ENCODE peak calls at places on chromosomes 16 and 17, in four cellular contexts. B, K, J and G are unnamed samples.

GRCh38 chr17:66667491-66668030 is 167.4 kb upstream of the CACNG5 start:
- DNase-seq in B (no peak), K (no peak), J (no peak), G (no peak)

GRCh38 chr16:31718998-31719397 is 154.6 kb upstream of the ZNF267 start:
- DNase-seq in B (no peak), K (no peak), J (no peak), G (no peak)

GRCh38 chr16:3017806-3018506 is at the start of gene CLDN6:
- DNase-seq in B (no peak), K (no peak), J (peak), G (no peak)

GRCh38 chr16:68086336-68086821 is 1.2 kb downstream of the NFATC3 start:
- DNase-seq in B (peak), K (no peak), J (no peak), G (no peak)

GRCh38 chr16:84643180-84643583 is 5.1 kb upstream of the KLHL36 start:
- DNase-seq in B (no peak), K (no peak), J (no peak), G (peak)

GRCh38 chr16:85402910-85403692 is 210.0 kb upstream of the GSE1 start:
- DNase-seq in B (no peak), K (no peak), J (no peak), G (peak)

GRCh38 chr16:77306050-77306616 is 106.9 kb downstream of the SYCE1L start:
- DNase-seq in B (no peak), K (no peak), J (no peak), G (no peak)

GRCh38 chr16:24784121-24784520 is 54.7 kb downstream of the TNRC6A start:
- DNase-seq in B (no peak), K (no peak), J (no peak), G (no peak)

GRCh38 chr16:58269526-58269925 is 25.3 kb downstream of the PRSS54 start:
- DNase-seq in B (no peak), K (no peak), J (no peak), G (no peak)

GRCh38 chr16:22270525-22270924 is 26.7 kb upstream of the POLR3E start:
- DNase-seq in B (no peak), K (no peak), J (no peak), G (no peak)

GRCh38 chr17:18974407-18975149 is 22.6 kb downstream of the SLC5A10 start:
- DNase-seq in B (no peak), K (no peak), J (no peak), G (no peak)

GRCh38 chr16:73713817-73714495 is 582.7 kb upstream of the PSMD7 start:
- DNase-seq in B (peak), K (peak), J (peak), G (no peak)

GRCh38 chr17:27446569-27447301 is 9.5 kb upstream of the KSR1 start:
- DNase-seq in B (no peak), K (no peak), J (no peak), G (no peak)

GRCh38 chr16:53207810-53208752 is 153.3 kb downstream of the CHD9 start:
- DNase-seq in B (peak), K (peak), J (peak), G (no peak)

GRCh38 chr16:86576591-86577313 is 1.6 kb upstream of the FOXL1 start:
- DNase-seq in B (no peak), K (no peak), J (no peak), G (no peak)

GRCh38 chr17:13597723-13598347 is 3.9 kb downstream of the HS3ST3A1 start:
- DNase-seq in B (peak), K (peak), J (no peak), G (no peak)

GRCh38 chr16:2447920-2448583 is 11.9 kb upstream of the TEDC2 start:
- DNase-seq in B (no peak), K (no peak), J (no peak), G (no peak)

GRCh38 chr17:54439816-54440215 is 460.8 kb upstream of the TOM1L1 start:
- DNase-seq in B (no peak), K (no peak), J (no peak), G (no peak)

GRCh38 chr16:19771796-19772195 is 53.7 kb downstream of the IQCK start:
- DNase-seq in B (no peak), K (no peak), J (no peak), G (no peak)

GRCh38 chr17:65290616-65291015 is 153.4 kb downstream of the RGS9 start:
- DNase-seq in B (no peak), K (no peak), J (no peak), G (no peak)

GRCh38 chr17:65204001-65204400 is 66.8 kb downstream of the RGS9 start:
- DNase-seq in B (no peak), K (no peak), J (no peak), G (no peak)

GRCh38 chr17:63930951-63931575 is 1.1 kb downstream of the CD79B start:
- DNase-seq in B (no peak), K (no peak), J (no peak), G (peak)

GRCh38 chr17:57987582-57988300 is at the start of gene VEZF1:
- DNase-seq in B (peak), K (peak), J (no peak), G (peak)

GRCh38 chr17:44320066-44320465 is 4.6 kb downstream of the SLC25A39 start:
- DNase-seq in B (no peak), K (no peak), J (no peak), G (no peak)

GRCh38 chr17:58307468-58308172 is 21.0 kb downstream of the TSPOAP1 start:
- DNase-seq in B (no peak), K (no peak), J (no peak), G (no peak)

GRCh38 chr17:42843358-42843934 is 934 bp upstream of the AOC2 start:
- DNase-seq in B (peak), K (peak), J (peak), G (no peak)

GRCh38 chr17:81868674-81869220 is 2.4 kb downstream of the ARHGDIA start:
- DNase-seq in B (peak), K (peak), J (no peak), G (peak)

GRCh38 chr16:70571623-70572022 is 48.0 kb downstream of the SF3B3 start:
- DNase-seq in B (no peak), K (no peak), J (no peak), G (no peak)

GRCh38 chr17:56795098-56795497 is 38.6 kb downstream of the C17orf67 start:
- DNase-seq in B (no peak), K (no peak), J (no peak), G (no peak)

GRCh38 chr17:68089881-68090280 is 54.3 kb downstream of the KPNA2 start:
- DNase-seq in B (peak), K (peak), J (peak), G (no peak)

GRCh38 chr16:70805787-70806186 is 4.8 kb upstream of the VAC14 start:
- DNase-seq in B (no peak), K (no peak), J (no peak), G (no peak)

GRCh38 chr16:57889960-57890751 is 80.8 kb downstream of the CNGB1 start:
- DNase-seq in B (no peak), K (no peak), J (no peak), G (no peak)

GRCh38 chr16:89602952-89603590 is 10.4 kb upstream of the DPEP1 start:
- DNase-seq in B (no peak), K (no peak), J (no peak), G (peak)

GRCh38 chr16:74901606-74902005 is 83.3 kb downstream of the WDR59 start:
- DNase-seq in B (no peak), K (no peak), J (no peak), G (no peak)

GRCh38 chr17:40106760-40107265 is 6.4 kb upstream of the NR1D1 start:
- DNase-seq in B (no peak), K (no peak), J (no peak), G (no peak)

GRCh38 chr17:3962217-3963069 is 1.8 kb downstream of the ATP2A3 start:
- DNase-seq in B (no peak), K (no peak), J (no peak), G (no peak)

GRCh38 chr17:3959921-3960601 is 4.2 kb downstream of the ATP2A3 start:
- DNase-seq in B (no peak), K (no peak), J (no peak), G (no peak)

GRCh38 chr17:3960764-3961163 is 3.5 kb downstream of the ATP2A3 start:
- DNase-seq in B (no peak), K (no peak), J (no peak), G (no peak)

GRCh38 chr17:3963214-3964201 is 729 bp downstream of the ATP2A3 start:
- DNase-seq in B (no peak), K (no peak), J (no peak), G (peak)

GRCh38 chr17:3961564-3962047 is 2.6 kb downstream of the ATP2A3 start:
- DNase-seq in B (no peak), K (no peak), J (no peak), G (no peak)
- H3K4me3 ChIP-seq in B (no peak), K (no peak), J (no peak), G (no peak)

DNA sequence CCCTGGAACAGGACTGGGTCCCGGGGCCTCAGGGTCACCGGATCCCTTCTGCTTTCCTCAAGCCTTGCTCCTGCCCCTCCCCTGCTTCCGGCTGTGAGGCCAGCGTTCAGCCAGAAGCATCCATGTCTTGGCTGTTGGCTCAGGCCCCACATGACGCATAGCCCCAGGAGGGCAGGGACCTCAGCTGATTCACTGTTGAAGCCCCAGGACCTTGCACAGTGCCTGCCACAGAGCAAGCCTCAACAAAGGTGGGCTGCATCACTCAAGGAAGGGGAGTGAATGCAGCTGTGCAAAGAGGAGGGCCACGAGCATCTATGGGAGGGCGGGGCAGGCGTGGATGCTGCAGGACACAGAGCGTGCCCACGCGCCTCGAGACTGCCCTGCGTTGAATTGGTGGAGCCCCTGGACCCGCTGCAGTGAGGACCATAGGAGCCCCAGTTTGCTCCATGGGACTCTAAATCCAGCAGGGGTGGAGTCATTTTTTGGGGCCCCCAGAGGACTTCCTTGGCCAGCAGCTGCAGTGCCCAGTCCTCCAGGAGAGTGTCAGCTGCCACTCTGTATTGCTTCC is 28.2 kb upstream of the ITGA3 start:
- DNase-seq in B (peak), K (peak), J (no peak), G (peak)
- H3K4me3 ChIP-seq in B (peak), K (peak), J (peak), G (peak)

GRCh38 chr17:46772879-46773620 is 45.4 kb downstream of the WNT3 start:
- DNase-seq in B (no peak), K (no peak), J (no peak), G (no peak)
- H3K4me3 ChIP-seq in B (no peak), K (no peak), J (no peak), G (no peak)

DNA sequence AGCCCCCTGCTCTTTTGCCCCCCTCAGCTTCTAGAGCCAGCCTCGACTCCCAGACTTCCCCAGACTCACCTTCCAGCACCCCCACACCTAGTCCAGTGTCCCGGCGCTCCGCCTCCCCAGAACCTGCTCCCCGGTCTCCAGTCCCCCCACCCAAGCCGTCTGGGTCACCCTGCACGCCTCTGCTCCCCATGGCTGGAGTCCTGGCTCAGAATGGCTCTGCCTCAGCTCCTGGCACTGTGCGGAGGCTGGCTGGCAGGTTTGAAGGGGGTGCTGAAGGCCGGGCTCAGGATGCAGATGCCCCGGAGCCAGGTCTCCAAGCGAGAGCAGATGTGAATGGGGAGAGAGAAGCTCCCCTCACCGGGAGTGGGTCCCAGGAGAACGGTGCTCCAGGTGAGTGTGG is 2.2 kb downstream of the ARHGEF15 start:
- DNase-seq in B (no peak), K (no peak), J (no peak), G (no peak)
- H3K4me3 ChIP-seq in B (no peak), K (no peak), J (no peak), G (no peak)

GRCh38 chr16:4115941-4116327 is 308 bp downstream of the ADCY9 start:
- DNase-seq in B (no peak), K (no peak), J (no peak), G (no peak)
- H3K4me3 ChIP-seq in B (peak), K (no peak), J (peak), G (peak)

GRCh38 chr17:28827672-28828071 is 14.9 kb downstream of the FAM222B start:
- DNase-seq in B (no peak), K (no peak), J (no peak), G (no peak)

GRCh38 chr17:28834420-28834819 is 8.2 kb downstream of the FAM222B start:
- DNase-seq in B (no peak), K (no peak), J (no peak), G (no peak)

GRCh38 chr17:28828294-28829040 is 14.1 kb downstream of the FAM222B start:
- DNase-seq in B (no peak), K (no peak), J (no peak), G (peak)
- H3K4me3 ChIP-seq in B (no peak), K (no peak), J (no peak), G (no peak)

DNA sequence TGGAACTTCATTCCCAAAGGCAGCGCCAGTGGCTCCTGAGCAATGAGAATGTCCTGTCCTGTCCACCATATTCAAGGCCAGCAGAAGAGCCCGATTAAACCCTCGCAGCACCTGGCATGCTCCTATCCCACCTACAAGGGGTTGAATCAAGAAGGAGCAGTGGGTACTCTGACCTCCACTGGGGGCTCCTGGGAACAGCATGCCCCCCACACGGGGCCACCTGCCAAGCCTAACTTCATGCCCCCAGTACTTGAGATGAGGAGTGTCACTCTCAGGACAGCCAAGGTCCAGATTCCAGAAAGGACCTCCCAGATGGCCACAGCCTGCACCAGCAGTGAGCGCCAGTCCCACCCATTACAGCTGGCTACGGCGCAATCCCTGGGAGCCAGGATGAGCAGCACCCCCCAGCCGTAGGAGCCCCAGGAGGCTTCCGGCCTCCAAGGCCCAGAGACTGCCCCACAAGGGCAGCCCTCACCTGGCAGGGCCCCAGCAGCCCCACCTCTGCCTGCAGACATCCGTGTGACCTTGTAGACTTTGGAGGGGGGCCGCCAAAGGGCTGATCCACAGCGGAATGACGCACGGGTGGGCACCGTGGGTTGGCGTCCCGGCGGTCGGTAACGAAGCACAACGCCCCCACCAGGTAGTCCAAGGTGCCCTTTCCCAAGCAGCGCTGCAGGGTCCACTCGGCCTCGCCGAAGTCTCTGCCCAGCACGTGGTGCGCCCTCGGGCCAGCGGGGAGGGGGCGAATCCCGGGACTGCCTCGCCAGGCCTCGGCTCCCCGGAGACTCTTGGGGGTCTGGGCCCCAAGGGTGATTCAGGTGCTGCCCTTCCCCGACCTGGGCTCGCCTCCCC is 1.0 kb upstream of the MPDU1 start:
- DNase-seq in B (no peak), K (no peak), J (no peak), G (peak)
- H3K4me3 ChIP-seq in B (peak), K (peak), J (peak), G (peak)

DNA sequence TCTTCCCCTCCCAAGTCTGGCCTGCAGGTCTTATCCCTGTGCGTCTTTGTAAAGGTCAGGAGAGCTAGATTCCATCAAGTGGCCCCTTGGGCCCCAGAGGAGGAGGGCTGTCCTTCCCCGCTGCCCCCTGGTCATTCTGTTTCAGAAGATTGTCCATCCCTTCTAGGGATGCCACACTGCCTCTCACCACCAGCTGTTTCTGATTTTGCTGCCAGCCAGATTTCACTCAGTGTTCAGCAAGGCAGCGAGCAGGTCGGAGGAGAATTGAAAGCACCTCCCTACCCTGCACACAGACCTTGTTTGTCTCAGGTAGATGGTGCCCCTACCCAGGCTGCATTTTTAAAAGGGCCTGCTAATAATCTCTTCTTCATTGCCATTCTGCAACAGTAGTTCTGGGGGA is 21.7 kb upstream of the NAT9 start:
- DNase-seq in B (no peak), K (no peak), J (no peak), G (no peak)
- H3K4me3 ChIP-seq in B (no peak), K (no peak), J (no peak), G (no peak)